ENCODE peak calls at places on chromosome 5, in nine cellular contexts. H, D, P, M, U, O, A, Y and K are unnamed samples.

GRCh38 chr5:9351535-9351934 is 194.3 kb downstream of the SEMA5A start:
- DNase-seq in M (no peak), U (no peak), O (peak; percentile 47), Y (no peak), H (no peak), P (no peak), D (no peak), A (no peak), K (no peak)

GRCh38 chr5:180873628-180874520 is 12.8 kb upstream of the ZFP62 start:
- DNase-seq in A (no peak), M (no peak), H (no peak), D (no peak), Y (no peak), O (peak; percentile 69), P (peak; percentile 56), U (no peak), K (no peak)

GRCh38 chr5:150946351-150946905 is 41.6 kb upstream of the ZNF300 start:
- DNase-seq in H (no peak), M (peak; percentile 54), O (peak; percentile 94), P (peak; percentile 3), U (peak; percentile 80), Y (no peak), A (peak; percentile 95), D (peak; percentile 90), K (peak; percentile 95)

GRCh38 chr5:149320791-149321330 is 24.4 kb upstream of the GRPEL2 start:
- DNase-seq in U (peak; percentile 93), O (peak; percentile 92), Y (peak; percentile 93), A (peak; percentile 95), H (no peak), D (peak; percentile 85), P (peak; percentile 98), M (peak; percentile 88), K (peak; percentile 94)

GRCh38 chr5:1314564-1314982 is 19.7 kb upstream of the TERT start:
- DNase-seq in O (no peak), P (no peak), U (no peak), H (peak; percentile 51), D (peak; percentile 34), A (no peak), Y (no peak), M (peak; percentile 19), K (no peak)

GRCh38 chr5:74595143-74595915 is 45.2 kb downstream of the ENC1 start:
- DNase-seq in P (peak; percentile 77), O (peak; percentile 89), A (no peak), M (no peak), H (no peak), D (no peak), Y (peak; percentile 32), U (no peak), K (peak; percentile 58)

GRCh38 chr5:164518741-164519080 is 1013.3 kb downstream of the MAT2B start:
- DNase-seq in D (no peak), H (no peak), P (no peak), O (no peak), M (no peak), U (no peak), Y (no peak), A (no peak), K (no peak)

GRCh38 chr5:174448662-174449061 is 275.7 kb upstream of the MSX2 start:
- DNase-seq in P (peak; percentile 14), U (no peak), D (no peak), H (no peak), Y (no peak), A (no peak), M (no peak), O (no peak), K (no peak)

GRCh38 chr5:81696418-81697397 is 54.2 kb downstream of the SSBP2 start:
- DNase-seq in Y (no peak), A (no peak), M (no peak), D (no peak), U (no peak), O (no peak), P (no peak), H (no peak), K (no peak)

GRCh38 chr5:56311306-56311904 is 78.3 kb upstream of the ANKRD55 start:
- DNase-seq in U (no peak), A (no peak), M (no peak), D (no peak), Y (no peak), P (no peak), H (no peak), O (no peak), K (no peak)

GRCh38 chr5:32507738-32508434 is 63.3 kb upstream of the ZFR start:
- DNase-seq in O (peak; percentile 83), H (no peak), P (peak; percentile 98), Y (no peak), A (no peak), U (no peak), M (no peak), D (no peak), K (no peak)

GRCh38 chr5:53360811-53361210 is 119.6 kb upstream of the FST start:
- DNase-seq in M (no peak), Y (peak; percentile 15), H (no peak), A (no peak), O (peak; percentile 90), P (peak; percentile 93), D (no peak), U (no peak), K (no peak)

GRCh38 chr5:136720674-136721073 is 355.3 kb upstream of the TRPC7 start:
- DNase-seq in U (no peak), A (no peak), M (no peak), O (no peak), D (no peak), Y (no peak), H (no peak), P (no peak), K (no peak)

GRCh38 chr5:139635606-139636206 is 12.4 kb upstream of the CXXC5 start:
- DNase-seq in O (peak; percentile 96), U (peak; percentile 78), A (peak; percentile 92), P (peak; percentile 97), D (peak; percentile 91), Y (peak; percentile 92), M (peak; percentile 83), H (no peak), K (peak; percentile 86)

GRCh38 chr5:117889592-117889991 is 1098.8 kb downstream of the DTWD2 start:
- DNase-seq in M (no peak), H (no peak), U (no peak), P (peak; percentile 84), O (peak; percentile 64), Y (no peak), A (no peak), D (no peak), K (no peak)

GRCh38 chr5:172939045-172939444 is 20.2 kb upstream of the RPL26L1 start:
- DNase-seq in P (peak; percentile 68), D (peak; percentile 44), H (no peak), A (peak; percentile 68), U (no peak), M (no peak), O (peak; percentile 24), Y (peak; percentile 41), K (no peak)

GRCh38 chr5:3489221-3489620 is 106.4 kb upstream of the IRX1 start:
- DNase-seq in A (no peak), D (no peak), Y (no peak), O (no peak), M (no peak), U (no peak), P (no peak), H (no peak), K (no peak)